ENCODE peak calls at places on chromosomes 7 and 10, in four cellular contexts. One of them, this sample, is unnamed.

GRCh38 chr10:6778992-6779701 is 199.1 kb upstream of the PRKCQ start:
- DNase-seq in hippocampal formation: peak; percentile 22
- DNase-seq in EH: peak; percentile 97
- DNase-seq in HFFc6: peak; percentile 97
- DNase-seq in this sample: peak; percentile 82

GRCh38 chr10:116716381-116716780 is 26.0 kb downstream of the HSPA12A start:
- DNase-seq in hippocampal formation: no peak
- DNase-seq in HFFc6: no peak
- DNase-seq in EH: no peak
- DNase-seq in this sample: no peak

GRCh38 chr10:117218654-117219053 is 21.4 kb downstream of the KCNK18 start:
- DNase-seq in HFFc6: no peak
- DNase-seq in hippocampal formation: no peak
- DNase-seq in EH: peak; percentile 1
- DNase-seq in this sample: no peak

GRCh38 chr7:47588704-47589225 is 6.9 kb upstream of the TNS3 start:
- DNase-seq in HFFc6: no peak
- DNase-seq in hippocampal formation: no peak
- DNase-seq in EH: no peak
- DNase-seq in this sample: no peak

GRCh38 chr10:48509061-48509772 is 95.7 kb downstream of the ARHGAP22 start:
- DNase-seq in HFFc6: no peak
- DNase-seq in hippocampal formation: no peak
- DNase-seq in EH: no peak
- DNase-seq in this sample: no peak

GRCh38 chr7:123622660-123623386 is 21.2 kb downstream of the ASB15 start:
- DNase-seq in hippocampal formation: no peak
- DNase-seq in EH: no peak
- DNase-seq in HFFc6: no peak
- DNase-seq in this sample: no peak

GRCh38 chr10:124917168-124917938 is 24.6 kb upstream of the ZRANB1 start:
- DNase-seq in hippocampal formation: no peak
- DNase-seq in EH: peak; percentile 60
- DNase-seq in HFFc6: peak; percentile 29
- DNase-seq in this sample: no peak

GRCh38 chr7:64559206-64559605 is 3.7 kb downstream of the ZNF680 start:
- DNase-seq in hippocampal formation: no peak
- DNase-seq in EH: no peak
- DNase-seq in HFFc6: no peak
- DNase-seq in this sample: no peak

GRCh38 chr7:66304536-66304935 is 99.4 kb downstream of the TPST1 start:
- DNase-seq in hippocampal formation: no peak
- DNase-seq in EH: peak; percentile 22
- DNase-seq in HFFc6: no peak
- DNase-seq in this sample: no peak

GRCh38 chr7:93944673-93945072 is 23.1 kb downstream of the GNG11 start:
- DNase-seq in EH: peak; percentile 36
- DNase-seq in hippocampal formation: no peak
- DNase-seq in HFFc6: no peak
- DNase-seq in this sample: no peak

GRCh38 chr10:116538461-116538860 is 7.3 kb upstream of the PNLIP start:
- DNase-seq in hippocampal formation: no peak
- DNase-seq in EH: no peak
- DNase-seq in HFFc6: no peak
- DNase-seq in this sample: peak; percentile 83

GRCh38 chr7:41047789-41048191 is 655.1 kb downstream of the INHBA start:
- DNase-seq in HFFc6: peak; percentile 38
- DNase-seq in hippocampal formation: no peak
- DNase-seq in EH: peak; percentile 87
- DNase-seq in this sample: no peak

GRCh38 chr10:108424656-108425055 is 1260.2 kb upstream of the SORCS1 start:
- DNase-seq in EH: peak; percentile 66
- DNase-seq in hippocampal formation: no peak
- DNase-seq in HFFc6: peak; percentile 36
- DNase-seq in this sample: peak; percentile 19

GRCh38 chr7:23462846-23463245 is 7.4 kb downstream of the IGF2BP3 start:
- DNase-seq in EH: peak; percentile 68
- DNase-seq in hippocampal formation: no peak
- DNase-seq in HFFc6: peak; percentile 72
- DNase-seq in this sample: no peak

GRCh38 chr10:104080762-104081161 is 4.9 kb downstream of the COL17A1 start:
- DNase-seq in HFFc6: peak; percentile 10
- DNase-seq in hippocampal formation: no peak
- DNase-seq in EH: peak; percentile 18
- DNase-seq in this sample: peak; percentile 17

GRCh38 chr10:116926426-116926825 is 77.1 kb downstream of the ENO4 start:
- DNase-seq in EH: no peak
- DNase-seq in hippocampal formation: no peak
- DNase-seq in HFFc6: no peak
- DNase-seq in this sample: no peak

GRCh38 chr10:79070091-79070610 is 1.4 kb downstream of the ZMIZ1 start:
- DNase-seq in EH: peak; percentile 67
- DNase-seq in HFFc6: no peak
- DNase-seq in hippocampal formation: no peak
- DNase-seq in this sample: peak; percentile 18

GRCh38 chr7:149854611-149855367 is 16.6 kb downstream of the ZNF862 start:
- DNase-seq in HFFc6: peak; percentile 47
- DNase-seq in EH: peak; percentile 70
- DNase-seq in hippocampal formation: no peak
- DNase-seq in this sample: no peak

GRCh38 chr10:95275726-95276366 is 15.0 kb downstream of the PDLIM1 start:
- DNase-seq in EH: peak; percentile 72
- DNase-seq in HFFc6: peak; percentile 59
- DNase-seq in hippocampal formation: no peak
- DNase-seq in this sample: no peak

GRCh38 chr7:55065079-55065478 is 46.3 kb downstream of the EGFR start:
- DNase-seq in hippocampal formation: no peak
- DNase-seq in EH: peak; percentile 98
- DNase-seq in HFFc6: peak; percentile 93
- DNase-seq in this sample: peak; percentile 97

GRCh38 chr10:69757553-69758309 is 44.0 kb upstream of the COL13A1 start:
- DNase-seq in EH: peak; percentile 84
- DNase-seq in HFFc6: no peak
- DNase-seq in hippocampal formation: no peak
- DNase-seq in this sample: peak; percentile 39

GRCh38 chr10:113261130-113261529 is 291.7 kb upstream of the HABP2 start:
- DNase-seq in hippocampal formation: no peak
- DNase-seq in HFFc6: no peak
- DNase-seq in EH: no peak
- DNase-seq in this sample: no peak

GRCh38 chr7:44906980-44907379 is 21.6 kb upstream of the PURB start:
- DNase-seq in EH: no peak
- DNase-seq in hippocampal formation: no peak
- DNase-seq in HFFc6: no peak
- DNase-seq in this sample: no peak

GRCh38 chr7:102302025-102302424 is 15.4 kb downstream of the SH2B2 start:
- DNase-seq in hippocampal formation: no peak
- DNase-seq in HFFc6: no peak
- DNase-seq in EH: no peak
- DNase-seq in this sample: no peak

GRCh38 chr7:130904031-130904757 is 170.2 kb upstream of the KLF14 start:
- DNase-seq in hippocampal formation: no peak
- DNase-seq in EH: peak; percentile 99
- DNase-seq in HFFc6: peak; percentile 98
- DNase-seq in this sample: peak; percentile 100

GRCh38 chr10:78199759-78200158 is 166.1 kb downstream of the RPS24 start:
- DNase-seq in hippocampal formation: no peak
- DNase-seq in EH: no peak
- DNase-seq in HFFc6: no peak
- DNase-seq in this sample: no peak

GRCh38 chr10:123100030-123100762 is 35.6 kb upstream of the HMX3 start:
- DNase-seq in HFFc6: no peak
- DNase-seq in EH: no peak
- DNase-seq in hippocampal formation: no peak
- DNase-seq in this sample: no peak

GRCh38 chr7:101625076-101625914 is 3.8 kb downstream of the MYL10 start:
- DNase-seq in hippocampal formation: no peak
- DNase-seq in EH: peak; percentile 48
- DNase-seq in HFFc6: no peak
- DNase-seq in this sample: no peak

GRCh38 chr7:27095050-27095896 is 527 bp downstream of the HOXA1 start:
- DNase-seq in hippocampal formation: no peak
- DNase-seq in HFFc6: no peak
- DNase-seq in EH: no peak
- DNase-seq in this sample: no peak

GRCh38 chr7:94297397-94297838 is 97.3 kb upstream of the COL1A2 start:
- DNase-seq in hippocampal formation: no peak
- DNase-seq in EH: peak; percentile 99
- DNase-seq in HFFc6: peak; percentile 97
- DNase-seq in this sample: peak; percentile 84

GRCh38 chr10:64731016-64731415 is 1209.8 kb downstream of the REEP3 start:
- DNase-seq in hippocampal formation: no peak
- DNase-seq in EH: no peak
- DNase-seq in HFFc6: no peak
- DNase-seq in this sample: peak; percentile 54

GRCh38 chr7:45573636-45574470 is at the start of gene ADCY1:
- DNase-seq in EH: no peak
- DNase-seq in HFFc6: no peak
- DNase-seq in hippocampal formation: no peak
- DNase-seq in this sample: no peak

GRCh38 chr10:106660550-106660949 is 504.0 kb downstream of the SORCS1 start:
- DNase-seq in hippocampal formation: no peak
- DNase-seq in HFFc6: no peak
- DNase-seq in EH: no peak
- DNase-seq in this sample: no peak

GRCh38 chr7:75743455-75743859 is 4.7 kb upstream of the HIP1 start:
- DNase-seq in HFFc6: no peak
- DNase-seq in hippocampal formation: no peak
- DNase-seq in EH: no peak
- DNase-seq in this sample: no peak

GRCh38 chr10:18254086-18254485 is 113.9 kb downstream of the CACNB2 start:
- DNase-seq in hippocampal formation: no peak
- DNase-seq in EH: no peak
- DNase-seq in HFFc6: no peak
- DNase-seq in this sample: no peak

GRCh38 chr10:13617146-13617545 is 30.4 kb downstream of the PRPF18 start:
- DNase-seq in HFFc6: peak; percentile 4
- DNase-seq in hippocampal formation: no peak
- DNase-seq in EH: peak; percentile 46
- DNase-seq in this sample: no peak

GRCh38 chr10:124541076-124541903 is 79.7 kb downstream of the LHPP start:
- DNase-seq in EH: no peak
- DNase-seq in hippocampal formation: no peak
- DNase-seq in HFFc6: no peak
- DNase-seq in this sample: no peak

GRCh38 chr10:18136056-18136916 is 3.9 kb upstream of the CACNB2 start:
- DNase-seq in hippocampal formation: no peak
- DNase-seq in HFFc6: no peak
- DNase-seq in EH: no peak
- DNase-seq in this sample: no peak

This sample was measured in RCC 7860.